ENCODE peak calls at places on chromosomes 5 and 9, in six cellular contexts. C, Y, N, A, O and T are unnamed samples.

GRCh38 chr5:57452885-57453284 is 29.7 kb downstream of the ACTBL2 start:
- DNase-seq in C (no peak), Y (no peak), N (no peak), A (no peak), O (no peak), T (no peak)

GRCh38 chr5:156505101-156505500 is 178.1 kb downstream of the SGCD start:
- DNase-seq in O (no peak), C (no peak), N (no peak), A (no peak), Y (no peak), T (no peak)

GRCh38 chr5:9546973-9547947 is 1.4 kb upstream of the SEMA5A start:
- DNase-seq in Y (peak; percentile 83), O (no peak), A (no peak), N (no peak), C (peak; percentile 91), T (no peak)

GRCh38 chr5:59640411-59640810 is 253.1 kb downstream of the PDE4D start:
- DNase-seq in A (no peak), Y (no peak), N (no peak), C (no peak), O (no peak), T (no peak)

GRCh38 chr5:17365756-17366155 is 132.3 kb upstream of the TAF11L2 start:
- DNase-seq in A (no peak), Y (no peak), N (no peak), C (no peak), O (no peak), T (no peak)

GRCh38 chr9:136618578-136619547 is 43.9 kb upstream of the EGFL7 start:
- DNase-seq in O (no peak), N (peak; percentile 90), Y (no peak), A (no peak), C (no peak), T (no peak)

GRCh38 chr9:96418920-96419690 is 935 bp upstream of the ZNF367 start:
- DNase-seq in C (peak; percentile 85), Y (peak; percentile 82), O (no peak), N (peak; percentile 94), A (peak; percentile 77), T (peak; percentile 54)

GRCh38 chr5:76256116-76256889 is 146.8 kb upstream of the IQGAP2 start:
- DNase-seq in C (peak; percentile 84), Y (peak; percentile 83), O (peak; percentile 58), A (peak; percentile 50), N (no peak), T (peak; percentile 86)

GRCh38 chr9:93098236-93098946 is 2.4 kb downstream of the CARD19 start:
- DNase-seq in A (no peak), O (no peak), N (peak; percentile 98), C (no peak), Y (peak; percentile 42), T (peak; percentile 49)

GRCh38 chr9:130561056-130561455 is 18.3 kb upstream of the FUBP3 start:
- DNase-seq in N (no peak), O (no peak), C (no peak), Y (no peak), A (no peak), T (no peak)

GRCh38 chr9:90906316-90907055 is 104.9 kb downstream of the SYK start:
- DNase-seq in Y (peak; percentile 29), A (no peak), C (no peak), N (no peak), O (no peak), T (no peak)

GRCh38 chr5:96254980-96255681 is 177.9 kb downstream of the PCSK1 start:
- DNase-seq in A (no peak), N (no peak), Y (no peak), O (no peak), C (no peak), T (no peak)

GRCh38 chr9:6758418-6759113 is 793 bp downstream of the KDM4C start:
- DNase-seq in N (peak; percentile 89), Y (peak; percentile 82), O (no peak), C (peak; percentile 61), A (peak; percentile 52), T (peak; percentile 45)

GRCh38 chr5:8005416-8005815 is 136.5 kb downstream of the MTRR start:
- DNase-seq in Y (no peak), C (no peak), O (no peak), A (no peak), N (no peak), T (no peak)

GRCh38 chr9:131870156-131870555 is 130.3 kb upstream of the RAPGEF1 start:
- DNase-seq in A (no peak), Y (no peak), C (no peak), O (no peak), N (no peak), T (no peak)

GRCh38 chr9:31799953-31800609 is 584.4 kb upstream of the ACO1 start:
- DNase-seq in C (peak; percentile 80), O (peak; percentile 63), Y (peak; percentile 63), N (no peak), A (no peak), T (peak; percentile 23)

GRCh38 chr5:1551913-1552312 is 28.2 kb upstream of the LPCAT1 start:
- DNase-seq in Y (no peak), N (no peak), O (no peak), A (no peak), C (no peak), T (no peak)

GRCh38 chr9:120713257-120714087 is 798 bp downstream of the MEGF9 start:
- DNase-seq in C (no peak), O (no peak), N (peak; percentile 85), A (peak; percentile 13), Y (peak; percentile 71), T (peak; percentile 14)

GRCh38 chr9:42852133-42852532 is 668.7 kb downstream of the SPATA31A6 start:
- DNase-seq in C (peak; percentile 71), A (peak; percentile 71), N (peak; percentile 69), O (peak; percentile 50), Y (peak; percentile 90), T (no peak)

GRCh38 chr9:111016046-111017026 is 21.9 kb downstream of the LPAR1 start:
- DNase-seq in N (no peak), C (no peak), O (no peak), Y (no peak), A (no peak), T (no peak)

GRCh38 chr5:165094782-165095181 is 1589.4 kb downstream of the MAT2B start:
- DNase-seq in O (no peak), N (no peak), C (no peak), Y (no peak), A (no peak), T (no peak)

GRCh38 chr5:72723584-72723983 is 92.9 kb upstream of the TNPO1 start:
- DNase-seq in A (no peak), C (no peak), O (no peak), N (no peak), Y (no peak), T (no peak)

GRCh38 chr5:115947260-115947659 is 15.0 kb upstream of the LVRN start:
- DNase-seq in Y (no peak), O (no peak), A (no peak), C (no peak), N (no peak), T (no peak)

GRCh38 chr9:138068601-138069035 is 191.0 kb downstream of the CACNA1B start:
- DNase-seq in Y (peak; percentile 53), A (no peak), N (no peak), O (no peak), C (no peak), T (no peak)

GRCh38 chr9:71285191-71285656 is 163.8 kb upstream of the TRPM3 start:
- DNase-seq in C (peak; percentile 73), N (no peak), O (peak; percentile 75), Y (peak; percentile 69), A (peak; percentile 30), T (no peak)

GRCh38 chr5:34618666-34619065 is 37.5 kb upstream of the RAI14 start:
- DNase-seq in Y (no peak), N (no peak), O (no peak), A (no peak), C (no peak), T (no peak)

GRCh38 chr9:32552172-32552872 is at the start of the genes SMIM27 and TOPORS:
- DNase-seq in C (peak; percentile 95), N (peak; percentile 95), O (peak; percentile 81), Y (peak; percentile 94), A (peak; percentile 89), T (peak; percentile 94)

GRCh38 chr9:4489919-4490704 is at the start of gene SLC1A1:
- DNase-seq in O (peak; percentile 28), A (no peak), N (peak; percentile 85), C (peak; percentile 72), Y (peak; percentile 90), T (peak; percentile 31)

GRCh38 chr5:120239076-120239475 is 225.0 kb upstream of the PRR16 start:
- DNase-seq in Y (no peak), A (no peak), C (no peak), N (no peak), O (no peak), T (no peak)

GRCh38 chr9:109315889-109316640 is 4.8 kb downstream of the EPB41L4B start:
- DNase-seq in O (no peak), A (no peak), C (no peak), Y (peak; percentile 61), N (peak; percentile 85), T (no peak)
- H3K4me1 ChIP-seq in O (peaks cover 7% of the 10 kb centered on the region), A (no peaks in the 10 kb centered on the region), C (no peaks in the 10 kb centered on the region), Y (no peaks in the 10 kb centered on the region), N (peaks cover 34% of the 10 kb centered on the region), T (peaks cover 6% of the 10 kb centered on the region)

GRCh38 chr9:77743381-77743780 is 95.3 kb upstream of the GNA14 start:
- DNase-seq in O (no peak), C (no peak), A (no peak), N (no peak), Y (no peak), T (no peak)

GRCh38 chr9:77735515-77735914 is 87.4 kb upstream of the GNA14 start:
- DNase-seq in Y (no peak), A (no peak), C (peak; percentile 33), O (peak; percentile 23), N (no peak), T (no peak)

DNA sequence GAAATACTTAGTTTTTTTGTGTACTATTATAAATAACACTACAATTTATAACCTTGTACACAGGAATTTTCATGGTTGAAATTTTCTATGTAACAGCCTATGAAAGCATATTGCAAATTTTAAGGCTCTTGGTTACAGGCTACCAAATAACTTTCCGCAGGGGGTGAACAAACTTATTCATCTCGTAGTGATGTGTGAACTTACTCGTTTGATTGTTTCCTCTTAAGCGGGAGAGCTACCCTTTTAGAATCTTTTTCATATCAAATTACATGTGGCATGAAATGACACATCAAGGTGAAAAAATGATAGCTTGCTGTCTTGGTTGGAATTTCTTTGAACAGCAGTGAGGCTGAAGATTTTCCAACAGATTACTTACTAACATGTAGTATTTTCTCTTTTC is 90.8 kb upstream of the GNA14 start:
- DNase-seq in N (no peak), C (no peak), Y (no peak), A (no peak), O (no peak), T (no peak)
- H3K4me3 ChIP-seq in N (no peak overlapping the region), C (no peak overlapping the region), Y (no peak overlapping the region), A (no peak overlapping the region), O (no peak overlapping the region), T (no peak overlapping the region)

GRCh38 chr5:125412051-125412560 is 665.7 kb upstream of the ZNF608 start:
- DNase-seq in Y (peak; percentile 80), A (no peak), N (no peak), C (peak; percentile 81), O (no peak), T (no peak)
- H3K4me1 ChIP-seq in Y (peaks cover 22% of the 10 kb centered on the region), A (peaks cover 36% of the 10 kb centered on the region), N (peaks cover 41% of the 10 kb centered on the region), C (peaks cover 6% of the 10 kb centered on the region), O (peaks cover 2% of the 10 kb centered on the region), T (no peaks in the 10 kb centered on the region)

GRCh38 chr9:123357748-123358059 is 1.7 kb downstream of the CRB2 start:
- DNase-seq in A (no peak), C (no peak), Y (no peak), O (no peak), N (no peak), T (no peak)
- H3K4me3 ChIP-seq in A (no peak overlapping the region), C (no peak overlapping the region), Y (no peak overlapping the region), O (peak overlapping the region; percentile 13), N (no peak overlapping the region), T (no peak overlapping the region)